ENCODE peak calls at places on chromosomes 13 and 19, in nine cellular contexts. X is left ventricle myocardium inferior; J is cardiac muscle cell; Y is esophagus squamous epithelium; D is tibial artery; I is IMR-90; H is K562; G is CD4-positive, alpha-beta T cell; P is right lobe of liver. M is an unnamed sample.

GRCh38 chr19:8592231-8593009 is 15.2 kb upstream of the MYO1F start:
- DNase-seq in D (peak; percentile 99), X (peak; percentile 95), J (peak; percentile 99), I (peak; percentile 95), Y (peak; percentile 64), P (peak; percentile 92), H (peak; percentile 98), G (peak; percentile 95), M (peak; percentile 46)

GRCh38 chr13:93603043-93603442 is 376.4 kb downstream of the GPC6 start:
- DNase-seq in X (no peak), D (no peak), I (peak; percentile 82), H (no peak), P (no peak), J (peak; percentile 90), Y (no peak), G (no peak), M (no peak)

GRCh38 chr13:32298695-32299094 is 16.5 kb downstream of the ZAR1L start:
- DNase-seq in H (no peak), J (no peak), G (no peak), D (no peak), Y (no peak), P (peak; percentile 36), I (no peak), X (no peak), M (no peak)

GRCh38 chr19:30744741-30745475 is 372.7 kb downstream of the ZNF536 start:
- DNase-seq in G (no peak), J (no peak), I (no peak), D (no peak), P (no peak), X (no peak), Y (no peak), H (no peak), M (no peak)

GRCh38 chr19:42097461-42097860 is 21.5 kb downstream of the ZNF574 start:
- DNase-seq in D (no peak), Y (no peak), J (no peak), H (no peak), X (no peak), G (no peak), P (no peak), I (no peak), M (no peak)

GRCh38 chr13:44015808-44016207 is 136.1 kb downstream of the LACC1 start:
- DNase-seq in X (no peak), P (no peak), D (no peak), I (no peak), G (no peak), J (peak; percentile 32), H (no peak), Y (no peak), M (no peak)

GRCh38 chr19:39335168-39335567 is 675 bp downstream of the GMFG start:
- DNase-seq in X (no peak), I (no peak), D (no peak), P (no peak), Y (no peak), H (peak; percentile 56), G (peak; percentile 39), J (no peak), M (no peak)

GRCh38 chr19:45630463-45630862 is 8.7 kb downstream of the EML2 start:
- DNase-seq in J (peak; percentile 84), D (no peak), I (peak; percentile 96), X (no peak), Y (no peak), P (no peak), G (no peak), H (no peak), M (no peak)

GRCh38 chr13:23411220-23411619 is 22.3 kb downstream of the SACS start:
- DNase-seq in X (no peak), P (no peak), J (no peak), H (no peak), I (no peak), Y (no peak), D (no peak), G (no peak), M (no peak)

GRCh38 chr19:38650180-38650775 is 2.8 kb downstream of the ACTN4 start:
- DNase-seq in G (no peak), X (no peak), P (no peak), D (no peak), J (no peak), I (no peak), Y (no peak), H (no peak), M (no peak)

GRCh38 chr13:41639955-41640780 is 182.8 kb downstream of the RGCC start:
- DNase-seq in I (no peak), P (no peak), Y (no peak), X (no peak), G (no peak), J (peak; percentile 49), H (no peak), D (peak; percentile 42), M (no peak)

GRCh38 chr13:36261011-36261410 is 36.6 kb downstream of the CCDC169 start:
- DNase-seq in I (no peak), D (no peak), H (no peak), Y (no peak), P (no peak), G (no peak), X (no peak), J (no peak), M (no peak)

GRCh38 chr19:17841810-17842662 is 5.7 kb downstream of the JAK3 start:
- DNase-seq in G (peak; percentile 62), Y (no peak), J (peak; percentile 93), H (peak; percentile 99), I (peak; percentile 63), X (peak; percentile 72), D (peak; percentile 57), P (no peak), M (peak; percentile 88)

GRCh38 chr13:66860868-66861447 is 369.2 kb downstream of the PCDH9 start:
- DNase-seq in P (no peak), J (no peak), X (no peak), H (no peak), G (no peak), I (no peak), D (no peak), Y (no peak), M (no peak)

GRCh38 chr13:24651718-24652345 is 28.4 kb upstream of the ATP12A start:
- DNase-seq in G (no peak), J (no peak), D (no peak), P (no peak), X (no peak), I (no peak), H (no peak), Y (no peak), M (no peak)
- H3K27ac ChIP-seq in G (no peak overlapping the region), J (no peak overlapping the region), D (no peak overlapping the region), P (no peak overlapping the region), X (no peak overlapping the region), I (no peak overlapping the region), H (no peak overlapping the region), Y (peak overlapping the region; percentile 64), M (no peak overlapping the region)

DNA sequence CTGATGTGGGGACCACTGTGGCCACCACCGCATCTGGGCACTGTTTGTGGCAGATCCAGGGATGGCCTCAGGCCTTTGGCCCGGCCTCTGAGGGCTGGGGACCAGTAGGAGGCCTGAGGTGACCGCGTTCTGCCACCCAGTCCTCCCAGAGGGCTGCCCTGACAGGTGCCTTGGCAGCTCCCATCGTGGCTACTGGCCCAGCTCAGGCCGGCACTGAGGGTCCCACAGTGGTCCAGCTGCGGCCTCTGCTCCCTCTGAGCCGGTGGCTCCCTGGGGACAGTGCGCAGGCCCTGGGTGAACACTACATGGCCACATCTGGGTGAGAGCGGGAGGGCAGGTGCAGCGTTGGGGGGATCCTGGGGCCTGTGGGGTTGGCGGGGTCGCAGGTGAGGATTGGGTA is 61.9 kb downstream of the KDM4B start:
- DNase-seq in P (no peak), J (no peak), H (no peak), G (no peak), D (no peak), I (no peak), Y (no peak), X (no peak), M (no peak)
- H3K27ac ChIP-seq in P (no peak overlapping the region), J (peak overlapping the region; percentile 72), H (no peak overlapping the region), G (no peak overlapping the region), D (no peak overlapping the region), I (no peak overlapping the region), Y (no peak overlapping the region), X (peak overlapping the region; percentile 11), M (no peak overlapping the region)

GRCh38 chr19:11201791-11202190 is 4.4 kb upstream of the KANK2 start:
- DNase-seq in D (no peak), Y (no peak), G (no peak), H (no peak), I (no peak), P (no peak), J (no peak), X (no peak), M (no peak)
- H3K27ac ChIP-seq in D (peak overlapping the region; percentile 94), Y (peak overlapping the region; percentile 89), G (no peak overlapping the region), H (no peak overlapping the region), I (no peak overlapping the region), P (no peak overlapping the region), J (no peak overlapping the region), X (peak overlapping the region; percentile 95), M (no peak overlapping the region)

GRCh38 chr13:112754281-112755025 is 64.6 kb downstream of the ATP11A start:
- DNase-seq in Y (no peak), H (no peak), X (no peak), P (no peak), G (no peak), D (no peak), I (no peak), J (no peak), M (no peak)

GRCh38 chr13:112753868-112754267 is 64.0 kb downstream of the ATP11A start:
- DNase-seq in Y (no peak), G (no peak), J (no peak), P (no peak), H (no peak), I (no peak), D (no peak), X (no peak), M (no peak)

GRCh38 chr13:112751617-112752016 is 61.8 kb downstream of the ATP11A start:
- DNase-seq in Y (no peak), H (no peak), I (no peak), J (no peak), G (no peak), P (no peak), X (no peak), D (no peak), M (no peak)

GRCh38 chr13:112752211-112752610 is 62.4 kb downstream of the ATP11A start:
- DNase-seq in D (no peak), Y (no peak), H (no peak), P (no peak), G (no peak), J (no peak), X (no peak), I (no peak), M (no peak)

DNA sequence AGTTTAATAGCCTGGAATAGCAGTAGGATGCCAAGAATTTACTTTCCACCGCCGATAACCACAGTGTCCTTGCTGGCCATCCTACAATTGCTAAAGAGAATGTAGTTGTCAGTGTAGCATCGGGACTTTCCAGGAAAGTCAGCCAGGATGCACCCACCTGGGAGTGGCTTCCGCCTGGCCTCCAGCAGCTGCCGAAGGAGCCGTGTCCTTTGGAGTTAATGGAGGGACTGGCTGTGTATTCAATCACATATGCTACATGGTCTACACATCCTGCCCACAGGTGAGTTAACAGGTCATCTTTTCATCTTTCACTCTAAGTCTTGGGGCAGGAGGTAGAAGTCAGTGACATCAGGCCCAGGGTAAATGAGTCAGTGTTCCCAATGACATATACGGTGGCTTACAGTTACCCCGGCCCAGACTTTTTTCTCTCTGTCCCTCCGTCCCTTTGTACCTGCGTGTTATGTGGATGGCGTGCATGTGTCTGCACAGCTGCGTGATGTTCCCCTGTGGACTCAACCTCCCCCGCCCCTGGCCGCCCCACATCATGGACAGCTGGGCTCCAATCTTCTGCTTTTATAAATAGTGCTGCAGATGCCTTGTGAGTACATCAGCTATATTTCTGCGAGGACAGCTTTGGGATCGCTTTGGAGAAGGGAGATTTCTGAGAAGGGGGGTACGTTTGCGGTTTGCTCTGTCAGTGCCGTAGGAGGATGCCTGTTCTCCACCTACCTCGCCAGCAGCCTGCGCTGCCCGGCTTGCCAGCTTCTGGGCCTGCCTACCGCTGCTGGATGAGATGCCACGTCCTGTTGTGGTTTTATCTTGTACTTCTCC is 63.1 kb downstream of the ATP11A start:
- DNase-seq in G (no peak), J (no peak), D (no peak), H (no peak), I (no peak), P (no peak), X (no peak), Y (no peak), M (no peak)
- H3K27ac ChIP-seq in G (no peak overlapping the region), J (no peak overlapping the region), D (no peak overlapping the region), H (no peak overlapping the region), I (no peak overlapping the region), P (no peak overlapping the region), X (no peak overlapping the region), Y (no peak overlapping the region), M (peak overlapping the region; percentile 32)

M was measured in caudate nucleus.